ENCODE peak calls at places on chromosomes 11 and 22, in nine cellular contexts. Z is body of pancreas, K is stomach, D is left ventricle myocardium inferior, R is A549, W is upper lobe of right lung, U is right lobe of liver, A is mammary epithelial cell, E is PC-3. Q is an unnamed sample. For H3K4me1, the result is how much of the 10 kb centered on the place peaks cover.

GRCh38 chr11:56932572-56933235 is 56.0 kb upstream of the OR5AK2 start:
- DNase-seq in Z (no peak), K (no peak), D (no peak), R (peak), W (no peak), U (no peak), A (peak), E (peak), Q (no peak)

GRCh38 chr11:65471410-65471762 is 27.5 kb upstream of the MALAT1 start:
- DNase-seq in Z (peak), K (peak), D (peak), R (peak), W (peak), U (peak), A (no peak), E (peak), Q (peak)

GRCh38 chr11:57345555-57346151 is 7.5 kb downstream of the P2RX3 start:
- DNase-seq in Z (peak), K (peak), D (peak), R (peak), W (peak), U (peak), A (peak), E (peak), Q (peak)

GRCh38 chr11:69862331-69862761 is 43.1 kb upstream of the FGF3 start:
- DNase-seq in Z (no peak), K (no peak), D (no peak), R (no peak), W (no peak), U (no peak), A (no peak), E (no peak), Q (no peak)

GRCh38 chr22:50710886-50711285 is 27.1 kb upstream of the ACR start:
- DNase-seq in Z (no peak), K (no peak), D (peak), R (no peak), W (peak), U (peak), A (no peak), E (no peak), Q (no peak)

GRCh38 chr22:42892571-42893316 is 35.7 kb upstream of the ARFGAP3 start:
- DNase-seq in Z (peak), K (peak), D (no peak), R (no peak), W (no peak), U (peak), A (peak), E (no peak), Q (no peak)

GRCh38 chr11:83292709-83293435 is 6.7 kb upstream of the CCDC90B start:
- DNase-seq in Z (peak), K (no peak), D (no peak), R (peak), W (no peak), U (no peak), A (peak), E (peak), Q (no peak)

GRCh38 chr22:22907551-22908494 is 20.2 kb downstream of the IGLL5 start:
- DNase-seq in Z (no peak), K (no peak), D (no peak), R (no peak), W (no peak), U (no peak), A (no peak), E (no peak), Q (no peak)

GRCh38 chr22:23315341-23315917 is 135.1 kb downstream of the BCR start:
- DNase-seq in Z (peak), K (peak), D (peak), R (peak), W (peak), U (peak), A (peak), E (peak), Q (peak)

GRCh38 chr22:30763815-30764686 is 69.4 kb downstream of the OSBP2 start:
- DNase-seq in Z (peak), K (peak), D (no peak), R (peak), W (no peak), U (peak), A (peak), E (peak), Q (no peak)

DNA sequence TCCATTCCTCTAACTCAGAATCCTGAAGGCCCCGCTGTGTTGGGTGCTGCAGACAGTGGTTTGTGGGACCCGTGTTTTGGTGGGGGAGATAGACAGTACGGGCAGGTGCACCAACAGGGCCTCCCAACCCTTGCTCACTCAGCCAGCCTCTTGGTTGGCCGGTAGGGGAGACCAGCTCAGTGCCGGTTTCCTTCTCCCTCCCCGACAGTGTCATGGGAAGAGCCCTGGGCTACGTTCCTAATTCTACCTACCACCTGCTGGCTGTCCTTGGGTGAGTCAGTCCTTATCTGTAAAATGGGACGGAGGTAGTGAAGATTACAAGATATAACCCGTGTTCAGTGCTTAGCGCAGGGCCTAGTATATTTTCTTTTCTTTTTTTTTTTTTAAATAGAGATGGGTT is 5.9 kb downstream of the TMEM134 start:
- DNase-seq in Z (no peak), K (no peak), D (no peak), R (no peak), W (no peak), U (no peak), A (no peak), E (no peak), Q (no peak)
- H3K27ac ChIP-seq in Z (no peak), K (no peak), D (no peak), R (peak), W (no peak), U (peak), A (no peak), E (peak), Q (peak)

GRCh38 chr22:43928418-43929307 is 5.1 kb downstream of the PNPLA3 start:
- DNase-seq in Z (no peak), K (no peak), D (no peak), R (no peak), W (no peak), U (peak), A (no peak), E (no peak), Q (no peak)

GRCh38 chr22:43923631-43924548 is at the start of gene PNPLA3:
- DNase-seq in Z (peak), K (peak), D (peak), R (peak), W (peak), U (peak), A (peak), E (peak), Q (peak)

GRCh38 chr22:43923191-43923590 is 414 bp upstream of the PNPLA3 start:
- DNase-seq in Z (no peak), K (no peak), D (no peak), R (no peak), W (no peak), U (no peak), A (no peak), E (no peak), Q (no peak)

GRCh38 chr22:43925433-43926348 is 2.1 kb downstream of the PNPLA3 start:
- DNase-seq in Z (no peak), K (no peak), D (no peak), R (no peak), W (peak), U (peak), A (peak), E (no peak), Q (no peak)

GRCh38 chr22:43926349-43926710 is 2.7 kb downstream of the PNPLA3 start:
- DNase-seq in Z (no peak), K (no peak), D (no peak), R (no peak), W (no peak), U (no peak), A (peak), E (no peak), Q (no peak)
- H3K4me1 ChIP-seq in Z (under half), K (under half), D (under half), R (under half), W (under half), U (under half), A (under half), E (under half), Q (under half)

DNA sequence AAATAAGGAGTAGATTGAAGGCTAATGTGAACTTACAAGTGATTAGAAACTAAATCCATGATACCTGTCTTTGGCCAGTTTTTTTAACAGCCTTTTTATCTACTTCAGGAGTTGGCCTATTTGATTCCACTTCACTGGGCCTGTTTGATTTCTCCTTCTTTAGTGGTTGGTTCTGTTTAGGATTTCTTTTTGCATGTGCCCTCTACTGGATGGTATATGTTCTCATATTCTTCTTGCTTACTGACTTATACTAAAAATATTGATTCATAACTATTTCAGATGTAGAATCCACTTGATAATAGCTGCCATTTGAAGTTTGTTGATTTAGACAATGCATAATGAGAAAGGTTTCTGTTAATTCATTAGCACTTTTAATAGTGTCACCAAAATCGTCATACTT is 53.9 kb downstream of the USP47 start:
- DNase-seq in Z (no peak), K (no peak), D (no peak), R (no peak), W (no peak), U (no peak), A (no peak), E (peak), Q (no peak)
- TF ChIP-seq CTCF in Z (peak), K (no peak), D (peak), R (peak), W (no peak), U (peak), A (peak), E (peak), Q (peak)

DNA sequence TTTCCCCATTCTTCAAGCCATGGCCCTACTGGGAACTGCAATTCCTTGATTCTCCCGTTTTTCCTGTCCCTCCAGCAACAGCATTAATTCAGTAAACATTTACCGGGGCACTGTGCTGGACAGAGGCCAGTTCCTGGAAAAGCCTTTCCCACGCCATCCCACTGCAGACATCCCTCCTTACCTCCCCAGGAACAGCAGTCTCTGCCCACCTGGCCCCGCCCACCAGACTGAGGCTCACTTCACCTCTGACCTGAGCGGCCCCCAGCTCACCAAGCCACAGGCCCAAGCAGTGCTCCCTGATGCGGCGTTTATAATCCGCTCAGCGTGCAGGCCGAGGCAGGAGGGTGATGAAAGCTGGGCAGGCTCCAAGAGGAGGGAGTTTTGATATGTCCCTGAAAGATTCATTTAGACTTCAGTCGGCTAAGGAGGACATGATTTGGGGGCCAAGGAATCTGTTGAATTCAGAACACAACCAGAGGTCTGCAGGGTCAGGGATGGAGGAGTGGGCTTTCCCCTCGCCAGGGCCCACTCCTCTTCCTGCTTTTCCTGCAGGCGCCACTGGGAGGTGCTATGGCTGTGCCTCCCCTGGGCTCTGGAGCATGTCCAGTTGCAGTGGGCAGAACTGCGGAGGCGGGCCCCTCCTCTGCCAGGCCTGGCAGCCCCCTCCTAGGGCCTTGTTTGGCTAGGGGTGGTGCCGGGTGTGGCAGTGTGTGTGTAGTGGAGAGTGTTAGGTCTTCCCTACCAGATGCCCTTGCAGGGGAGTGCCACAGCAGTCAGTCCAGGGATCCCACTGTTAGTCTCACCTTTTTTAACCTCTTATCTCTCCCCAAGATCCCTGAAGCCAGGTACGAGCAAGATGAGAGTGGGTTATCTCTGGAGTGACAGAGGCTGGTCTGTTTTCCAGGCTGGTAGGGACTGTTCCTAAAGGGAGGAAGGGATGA is 1.4 kb upstream of the TAGLN start:
- DNase-seq in Z (no peak), K (peak), D (peak), R (no peak), W (no peak), U (no peak), A (no peak), E (peak), Q (peak)
- H3K27ac ChIP-seq in Z (no peak), K (peak), D (peak), R (peak), W (peak), U (peak), A (no peak), E (no peak), Q (peak)

DNA sequence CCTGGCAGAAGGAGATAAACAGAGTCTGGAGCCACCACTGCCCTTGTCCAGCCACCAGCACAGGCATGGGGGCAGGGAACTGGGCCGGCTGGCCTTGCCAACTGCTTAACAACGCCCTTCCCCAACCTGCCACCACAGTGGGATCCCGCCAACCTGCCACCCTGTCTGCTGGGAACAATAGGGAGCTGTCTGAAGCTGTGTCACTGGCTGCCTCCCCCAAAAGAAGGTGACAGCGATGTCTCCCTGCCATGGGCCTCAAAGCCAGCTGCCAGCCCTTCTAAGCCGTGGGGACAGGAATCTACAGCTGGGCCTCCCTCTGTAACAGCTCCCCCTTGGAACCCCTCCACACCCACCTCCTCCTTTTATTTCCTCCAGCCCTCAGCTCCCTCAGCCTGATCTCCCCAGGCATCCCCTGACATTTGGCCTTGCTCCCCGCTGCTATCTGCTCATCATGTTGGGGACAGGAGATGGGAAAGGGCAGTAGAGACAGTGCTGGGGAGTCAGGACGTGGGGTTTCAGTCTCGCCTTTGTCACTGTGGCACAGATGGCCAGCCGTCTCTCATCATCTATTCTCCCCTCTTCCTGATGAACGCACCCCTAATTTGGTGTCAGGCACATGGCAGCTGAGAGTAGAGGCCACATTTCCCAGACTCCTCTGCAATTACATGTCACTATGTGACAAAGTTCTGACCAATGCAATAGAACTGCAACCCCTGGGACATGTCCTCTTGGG is 51.3 kb upstream of the PRDM11 start:
- DNase-seq in Z (no peak), K (no peak), D (no peak), R (no peak), W (no peak), U (peak), A (no peak), E (no peak), Q (no peak)
- H3K4me1 ChIP-seq in Z (under half), K (under half), D (under half), R (under half), W (under half), U (under half), A (under half), E (under half), Q (under half)

GRCh38 chr11:48228761-48229160 is 12.2 kb downstream of the OR4B1 start:
- DNase-seq in Z (no peak), K (no peak), D (no peak), R (no peak), W (no peak), U (no peak), A (no peak), E (no peak), Q (no peak)
- TF ChIP-seq CTCF in Z (no peak), K (no peak), D (no peak), R (no peak), W (no peak), U (no peak), A (no peak), E (no peak), Q (no peak)